ENCODE peak calls at places on chromosome 10, in eight cellular contexts. One of them, this sample, is unnamed.

GRCh38 chr10:133024711-133025557 is 62.8 kb upstream of the ADGRA1 start:
- DNase-seq in Peyer's patch: no peak
- DNase-seq in left ventricle myocardium inferior: no peak
- DNase-seq in fibroblast of the aortic adventitia: no peak
- DNase-seq in heart right ventricle: no peak
- DNase-seq in cardiac fibroblast: no peak
- DNase-seq in lower leg skin: no peak
- DNase-seq in RWPE2: no peak
- DNase-seq in this sample: no peak

GRCh38 chr10:48614481-48615383 is 9.9 kb upstream of the ARHGAP22 start:
- DNase-seq in Peyer's patch: no peak
- DNase-seq in left ventricle myocardium inferior: no peak
- DNase-seq in fibroblast of the aortic adventitia: peak; percentile 48
- DNase-seq in heart right ventricle: no peak
- DNase-seq in cardiac fibroblast: peak; percentile 53
- DNase-seq in lower leg skin: no peak
- DNase-seq in RWPE2: no peak
- DNase-seq in this sample: no peak

GRCh38 chr10:10849306-10849705 is 168.4 kb upstream of the CELF2 start:
- DNase-seq in Peyer's patch: no peak
- DNase-seq in left ventricle myocardium inferior: no peak
- DNase-seq in fibroblast of the aortic adventitia: no peak
- DNase-seq in heart right ventricle: no peak
- DNase-seq in cardiac fibroblast: no peak
- DNase-seq in lower leg skin: no peak
- DNase-seq in RWPE2: no peak
- DNase-seq in this sample: no peak

GRCh38 chr10:122638106-122638505 is 61.5 kb downstream of the C10orf120 start:
- DNase-seq in Peyer's patch: peak; percentile 31
- DNase-seq in left ventricle myocardium inferior: no peak
- DNase-seq in fibroblast of the aortic adventitia: no peak
- DNase-seq in heart right ventricle: no peak
- DNase-seq in cardiac fibroblast: no peak
- DNase-seq in lower leg skin: no peak
- DNase-seq in RWPE2: no peak
- DNase-seq in this sample: no peak

GRCh38 chr10:117503886-117504205 is 38.7 kb upstream of the EMX2 start:
- DNase-seq in Peyer's patch: no peak
- DNase-seq in left ventricle myocardium inferior: no peak
- DNase-seq in fibroblast of the aortic adventitia: no peak
- DNase-seq in heart right ventricle: no peak
- DNase-seq in cardiac fibroblast: no peak
- DNase-seq in lower leg skin: no peak
- DNase-seq in RWPE2: no peak
- DNase-seq in this sample: no peak

GRCh38 chr10:27643296-27643695 is 102.3 kb downstream of the MKX start:
- DNase-seq in Peyer's patch: no peak
- DNase-seq in left ventricle myocardium inferior: no peak
- DNase-seq in fibroblast of the aortic adventitia: no peak
- DNase-seq in heart right ventricle: no peak
- DNase-seq in cardiac fibroblast: no peak
- DNase-seq in lower leg skin: no peak
- DNase-seq in RWPE2: no peak
- DNase-seq in this sample: no peak

GRCh38 chr10:101394522-101395133 is 40.7 kb downstream of the BTRC start:
- DNase-seq in Peyer's patch: no peak
- DNase-seq in left ventricle myocardium inferior: no peak
- DNase-seq in fibroblast of the aortic adventitia: no peak
- DNase-seq in heart right ventricle: no peak
- DNase-seq in cardiac fibroblast: peak; percentile 2
- DNase-seq in lower leg skin: no peak
- DNase-seq in RWPE2: no peak
- DNase-seq in this sample: peak; percentile 1

GRCh38 chr10:42962120-42962901 is 114.6 kb upstream of the RET start:
- DNase-seq in Peyer's patch: peak; percentile 34
- DNase-seq in left ventricle myocardium inferior: peak; percentile 44
- DNase-seq in fibroblast of the aortic adventitia: no peak
- DNase-seq in heart right ventricle: peak; percentile 60
- DNase-seq in cardiac fibroblast: no peak
- DNase-seq in lower leg skin: no peak
- DNase-seq in RWPE2: peak; percentile 33
- DNase-seq in this sample: no peak

GRCh38 chr10:14822879-14823755 is 14.7 kb downstream of the CDNF start:
- DNase-seq in Peyer's patch: no peak
- DNase-seq in left ventricle myocardium inferior: peak; percentile 17
- DNase-seq in fibroblast of the aortic adventitia: peak; percentile 71
- DNase-seq in heart right ventricle: peak; percentile 23
- DNase-seq in cardiac fibroblast: peak; percentile 56
- DNase-seq in lower leg skin: no peak
- DNase-seq in RWPE2: no peak
- DNase-seq in this sample: peak; percentile 57
- TF ChIP-seq CTCF in Peyer's patch: peak; percentile 69
- TF ChIP-seq CTCF in left ventricle myocardium inferior: peak; percentile 65
- TF ChIP-seq CTCF in fibroblast of the aortic adventitia: peak; percentile 73
- TF ChIP-seq CTCF in heart right ventricle: peak; percentile 50
- TF ChIP-seq CTCF in cardiac fibroblast: peak; percentile 67
- TF ChIP-seq CTCF in lower leg skin: no peak
- TF ChIP-seq CTCF in RWPE2: peak; percentile 91
- TF ChIP-seq CTCF in this sample: peak; percentile 79

DNA sequence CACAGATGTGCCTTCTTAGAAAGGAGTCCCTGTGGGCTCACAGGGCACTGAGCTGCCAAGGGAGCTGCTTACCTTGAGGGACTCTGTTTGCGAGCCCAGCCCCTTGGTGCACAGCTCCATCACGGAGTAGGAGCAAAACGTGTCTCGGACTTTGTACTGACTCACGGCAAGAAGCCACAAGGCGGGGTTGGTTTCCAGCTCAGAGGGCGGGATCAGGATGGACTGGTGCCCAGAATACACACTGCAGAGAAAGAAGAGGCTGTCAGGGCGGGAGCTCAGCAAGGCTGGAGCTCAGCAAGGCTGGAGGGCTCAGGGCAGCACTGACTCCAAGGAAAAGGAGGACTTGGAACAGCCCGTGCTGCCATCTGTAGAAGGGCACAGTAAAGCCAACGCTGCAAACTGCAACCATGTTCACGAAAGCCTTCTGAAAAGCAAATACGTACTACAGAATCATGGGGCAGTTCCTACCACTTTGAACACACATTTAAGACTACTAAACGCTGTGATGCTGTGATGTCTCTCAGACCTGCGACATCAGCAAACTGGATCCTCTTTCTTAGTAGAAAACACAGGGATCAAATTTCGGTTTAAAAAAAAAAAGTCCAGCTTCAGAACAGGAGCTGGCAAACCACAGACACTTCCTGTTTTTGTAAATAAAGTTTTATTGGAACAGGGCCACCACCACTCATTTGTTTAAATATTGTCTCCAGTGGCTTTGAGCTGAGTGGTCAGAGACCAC is 194.3 kb downstream of the ZMYND11 start:
- DNase-seq in Peyer's patch: peak; percentile 89
- DNase-seq in left ventricle myocardium inferior: peak; percentile 79
- DNase-seq in fibroblast of the aortic adventitia: peak; percentile 95
- DNase-seq in heart right ventricle: peak; percentile 83
- DNase-seq in cardiac fibroblast: peak; percentile 95
- DNase-seq in lower leg skin: peak; percentile 88
- DNase-seq in RWPE2: peak; percentile 82
- DNase-seq in this sample: peak; percentile 96
- H3K4me3 ChIP-seq in Peyer's patch: peak overlapping the region; percentile 16
- H3K4me3 ChIP-seq in left ventricle myocardium inferior: no peak overlapping the region
- H3K4me3 ChIP-seq in fibroblast of the aortic adventitia: peak overlapping the region; percentile 44
- H3K4me3 ChIP-seq in heart right ventricle: no peak overlapping the region
- H3K4me3 ChIP-seq in cardiac fibroblast: no peak overlapping the region
- H3K4me3 ChIP-seq in lower leg skin: no peak overlapping the region
- H3K4me3 ChIP-seq in RWPE2: peak overlapping the region; percentile 12
- H3K4me3 ChIP-seq in this sample: peak overlapping the region; percentile 40

GRCh38 chr10:98748298-98748697 is 301.6 kb upstream of the HPS1 start:
- DNase-seq in Peyer's patch: no peak
- DNase-seq in left ventricle myocardium inferior: no peak
- DNase-seq in fibroblast of the aortic adventitia: no peak
- DNase-seq in heart right ventricle: no peak
- DNase-seq in cardiac fibroblast: peak; percentile 28
- DNase-seq in lower leg skin: no peak
- DNase-seq in RWPE2: no peak
- DNase-seq in this sample: peak; percentile 9

GRCh38 chr10:98745645-98746044 is 298.9 kb upstream of the HPS1 start:
- DNase-seq in Peyer's patch: no peak
- DNase-seq in left ventricle myocardium inferior: no peak
- DNase-seq in fibroblast of the aortic adventitia: no peak
- DNase-seq in heart right ventricle: no peak
- DNase-seq in cardiac fibroblast: no peak
- DNase-seq in lower leg skin: no peak
- DNase-seq in RWPE2: no peak
- DNase-seq in this sample: no peak
- TF ChIP-seq CTCF in Peyer's patch: no peak
- TF ChIP-seq CTCF in left ventricle myocardium inferior: no peak
- TF ChIP-seq CTCF in fibroblast of the aortic adventitia: no peak
- TF ChIP-seq CTCF in heart right ventricle: no peak
- TF ChIP-seq CTCF in cardiac fibroblast: no peak
- TF ChIP-seq CTCF in lower leg skin: no peak
- TF ChIP-seq CTCF in RWPE2: peak; percentile 16
- TF ChIP-seq CTCF in this sample: no peak

GRCh38 chr10:50988792-50989191 is 85.5 kb upstream of the PRKG1 start:
- DNase-seq in Peyer's patch: no peak
- DNase-seq in left ventricle myocardium inferior: no peak
- DNase-seq in fibroblast of the aortic adventitia: peak; percentile 80
- DNase-seq in heart right ventricle: no peak
- DNase-seq in cardiac fibroblast: peak; percentile 67
- DNase-seq in lower leg skin: no peak
- DNase-seq in RWPE2: no peak
- DNase-seq in this sample: no peak

GRCh38 chr10:50991496-50992355 is 82.6 kb upstream of the PRKG1 start:
- DNase-seq in Peyer's patch: peak; percentile 75
- DNase-seq in left ventricle myocardium inferior: peak; percentile 67
- DNase-seq in fibroblast of the aortic adventitia: peak; percentile 77
- DNase-seq in heart right ventricle: peak; percentile 72
- DNase-seq in cardiac fibroblast: peak; percentile 81
- DNase-seq in lower leg skin: no peak
- DNase-seq in RWPE2: no peak
- DNase-seq in this sample: peak; percentile 59

GRCh38 chr10:50992972-50993766 is 81.1 kb upstream of the PRKG1 start:
- DNase-seq in Peyer's patch: peak; percentile 56
- DNase-seq in left ventricle myocardium inferior: peak; percentile 36
- DNase-seq in fibroblast of the aortic adventitia: peak; percentile 86
- DNase-seq in heart right ventricle: no peak
- DNase-seq in cardiac fibroblast: peak; percentile 87
- DNase-seq in lower leg skin: no peak
- DNase-seq in RWPE2: no peak
- DNase-seq in this sample: peak; percentile 64

GRCh38 chr10:50992356-50992866 is 81.9 kb upstream of the PRKG1 start:
- DNase-seq in Peyer's patch: no peak
- DNase-seq in left ventricle myocardium inferior: no peak
- DNase-seq in fibroblast of the aortic adventitia: peak; percentile 54
- DNase-seq in heart right ventricle: peak; percentile 26
- DNase-seq in cardiac fibroblast: peak; percentile 48
- DNase-seq in lower leg skin: no peak
- DNase-seq in RWPE2: no peak
- DNase-seq in this sample: no peak

DNA sequence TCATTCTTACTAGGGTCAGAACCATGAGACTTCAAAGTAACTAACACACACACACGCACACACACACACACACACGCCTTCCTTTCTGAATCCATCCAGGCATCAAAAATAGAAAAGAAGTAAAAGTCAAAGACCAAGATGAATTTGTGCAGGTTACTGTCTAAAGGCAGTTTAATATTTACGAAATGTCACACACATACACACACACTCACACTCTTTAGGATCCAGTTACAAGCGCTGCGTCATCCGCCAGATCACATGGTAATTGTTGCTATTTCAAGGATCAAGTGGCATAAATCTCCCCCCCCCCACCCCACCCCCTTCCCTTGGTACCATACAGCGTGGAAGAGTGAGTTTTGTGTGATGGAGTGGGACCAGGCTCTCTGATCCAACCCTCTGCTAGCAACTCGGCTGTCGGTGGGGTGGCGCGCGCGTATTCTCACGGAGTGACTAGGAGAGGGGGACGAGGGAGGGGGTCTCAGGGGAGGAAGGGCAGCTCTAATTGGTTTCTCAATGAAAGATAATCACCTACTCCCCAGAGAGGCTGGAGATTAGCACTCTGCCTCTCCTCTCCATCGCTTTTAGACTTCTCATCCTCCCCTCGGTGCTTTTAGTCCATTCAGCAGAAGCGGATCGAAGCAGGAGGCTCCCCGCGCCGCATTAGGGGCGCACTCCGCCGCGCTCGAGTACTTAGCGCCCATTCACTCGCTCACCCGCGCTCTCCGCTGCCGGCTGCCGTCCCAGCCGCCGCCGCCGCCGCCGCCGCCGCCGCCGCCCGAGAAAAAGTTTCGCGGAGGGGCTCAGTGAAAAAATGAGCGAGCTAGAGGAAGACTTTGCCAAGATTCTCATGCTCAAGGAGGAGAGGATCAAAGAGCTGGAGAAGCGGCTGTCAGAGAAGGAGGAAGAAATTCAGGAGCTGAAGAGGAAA is 83.5 kb upstream of the PRKG1 start:
- DNase-seq in Peyer's patch: peak; percentile 73
- DNase-seq in left ventricle myocardium inferior: peak; percentile 54
- DNase-seq in fibroblast of the aortic adventitia: peak; percentile 93
- DNase-seq in heart right ventricle: peak; percentile 65
- DNase-seq in cardiac fibroblast: peak; percentile 92
- DNase-seq in lower leg skin: no peak
- DNase-seq in RWPE2: no peak
- DNase-seq in this sample: peak; percentile 92
- H3K4me3 ChIP-seq in Peyer's patch: peak overlapping the region; percentile 92
- H3K4me3 ChIP-seq in left ventricle myocardium inferior: peak overlapping the region; percentile 80
- H3K4me3 ChIP-seq in fibroblast of the aortic adventitia: peak overlapping the region; percentile 85
- H3K4me3 ChIP-seq in heart right ventricle: peak overlapping the region; percentile 88
- H3K4me3 ChIP-seq in cardiac fibroblast: peak overlapping the region; percentile 91
- H3K4me3 ChIP-seq in lower leg skin: peak overlapping the region; percentile 43
- H3K4me3 ChIP-seq in RWPE2: peak overlapping the region; percentile 30
- H3K4me3 ChIP-seq in this sample: peak overlapping the region; percentile 80

GRCh38 chr10:47049906-47050305 is 138.7 kb downstream of the PTPN20 start:
- DNase-seq in Peyer's patch: peak; percentile 18
- DNase-seq in left ventricle myocardium inferior: no peak
- DNase-seq in fibroblast of the aortic adventitia: no peak
- DNase-seq in heart right ventricle: no peak
- DNase-seq in cardiac fibroblast: no peak
- DNase-seq in lower leg skin: no peak
- DNase-seq in RWPE2: no peak
- DNase-seq in this sample: no peak

GRCh38 chr10:47047127-47047504 is 135.9 kb downstream of the PTPN20 start:
- DNase-seq in Peyer's patch: peak; percentile 35
- DNase-seq in left ventricle myocardium inferior: no peak
- DNase-seq in fibroblast of the aortic adventitia: no peak
- DNase-seq in heart right ventricle: no peak
- DNase-seq in cardiac fibroblast: no peak
- DNase-seq in lower leg skin: no peak
- DNase-seq in RWPE2: no peak
- DNase-seq in this sample: no peak

GRCh38 chr10:47047577-47048532 is 136.6 kb downstream of the PTPN20 start:
- DNase-seq in Peyer's patch: peak; percentile 80
- DNase-seq in left ventricle myocardium inferior: peak; percentile 75
- DNase-seq in fibroblast of the aortic adventitia: peak; percentile 84
- DNase-seq in heart right ventricle: peak; percentile 70
- DNase-seq in cardiac fibroblast: peak; percentile 81
- DNase-seq in lower leg skin: peak; percentile 68
- DNase-seq in RWPE2: no peak
- DNase-seq in this sample: peak; percentile 70

GRCh38 chr10:47049056-47049851 is 138.0 kb downstream of the PTPN20 start:
- DNase-seq in Peyer's patch: peak; percentile 26
- DNase-seq in left ventricle myocardium inferior: no peak
- DNase-seq in fibroblast of the aortic adventitia: no peak
- DNase-seq in heart right ventricle: peak; percentile 2
- DNase-seq in cardiac fibroblast: no peak
- DNase-seq in lower leg skin: no peak
- DNase-seq in RWPE2: no peak
- DNase-seq in this sample: no peak

GRCh38 chr10:47048533-47048905 is 137.3 kb downstream of the PTPN20 start:
- DNase-seq in Peyer's patch: peak; percentile 43
- DNase-seq in left ventricle myocardium inferior: no peak
- DNase-seq in fibroblast of the aortic adventitia: peak; percentile 51
- DNase-seq in heart right ventricle: peak; percentile 3
- DNase-seq in cardiac fibroblast: peak; percentile 50
- DNase-seq in lower leg skin: no peak
- DNase-seq in RWPE2: no peak
- DNase-seq in this sample: no peak
- TF ChIP-seq CTCF in Peyer's patch: no peak
- TF ChIP-seq CTCF in left ventricle myocardium inferior: no peak
- TF ChIP-seq CTCF in fibroblast of the aortic adventitia: peak; percentile 32
- TF ChIP-seq CTCF in heart right ventricle: no peak
- TF ChIP-seq CTCF in cardiac fibroblast: no peak
- TF ChIP-seq CTCF in lower leg skin: no peak
- TF ChIP-seq CTCF in RWPE2: no peak
- TF ChIP-seq CTCF in this sample: peak; percentile 50